ENCODE peak calls at places on chromosome 10, in five cellular contexts. J, F, I, U and W are unnamed samples.

GRCh38 chr10:43461950-43462349 is 25.0 kb downstream of the ZNF487 start:
- DNase-seq in I (no peak), U (no peak), J (peak; percentile 59), F (peak; percentile 55), W (peak; percentile 70)

GRCh38 chr10:61992683-61993629 is 91.5 kb downstream of the ARID5B start:
- DNase-seq in J (peak; percentile 54), F (no peak), I (no peak), U (peak; percentile 67), W (peak; percentile 84)

GRCh38 chr10:18738835-18739234 is 79.6 kb downstream of the ARL5B start:
- DNase-seq in F (no peak), I (no peak), U (no peak), J (no peak), W (no peak)

GRCh38 chr10:84243759-84244158 is 1.1 kb upstream of the RGR start:
- DNase-seq in I (no peak), J (no peak), U (no peak), F (no peak), W (no peak)

GRCh38 chr10:119643306-119644214 is 7.6 kb upstream of the BAG3 start:
- DNase-seq in J (no peak), I (no peak), U (no peak), F (no peak), W (no peak)

GRCh38 chr10:64059884-64060283 is 538.7 kb downstream of the REEP3 start:
- DNase-seq in U (no peak), F (no peak), J (no peak), I (no peak), W (no peak)

GRCh38 chr10:112247791-112248190 is 35.4 kb upstream of the TECTB start:
- DNase-seq in U (no peak), F (no peak), I (no peak), J (no peak), W (no peak)

GRCh38 chr10:83274088-83274487 is 865.2 kb upstream of the GHITM start:
- DNase-seq in F (no peak), J (no peak), I (no peak), U (no peak), W (no peak)

GRCh38 chr10:2949948-2950354 is 117.4 kb upstream of the PFKP start:
- DNase-seq in I (no peak), U (no peak), J (no peak), F (peak; percentile 26), W (no peak)

GRCh38 chr10:70053896-70054641 is 1.4 kb downstream of the MACROH2A2 start:
- DNase-seq in U (peak; percentile 12), J (peak; percentile 9), I (peak; percentile 28), F (peak; percentile 38), W (no peak)

GRCh38 chr10:9562001-9562505 is 1455.6 kb upstream of the CELF2 start:
- DNase-seq in I (no peak), J (no peak), F (no peak), U (no peak), W (no peak)

GRCh38 chr10:35387768-35388167 is 51.5 kb downstream of the CCNY start:
- DNase-seq in F (no peak), U (no peak), I (no peak), J (no peak), W (no peak)

GRCh38 chr10:88838766-88839165 is 12.9 kb downstream of the ANKRD22 start:
- DNase-seq in F (no peak), J (no peak), U (no peak), I (no peak), W (no peak)

GRCh38 chr10:34918896-34919295 is 103.8 kb upstream of the PARD3 start:
- DNase-seq in I (no peak), F (no peak), J (no peak), U (no peak), W (no peak)

GRCh38 chr10:110175406-110175805 is 32.0 kb upstream of the MXI1 start:
- DNase-seq in I (no peak), J (peak; percentile 23), F (no peak), U (no peak), W (no peak)

GRCh38 chr10:58973235-58973595 is 203.2 kb upstream of the PHYHIPL start:
- DNase-seq in J (no peak), I (no peak), F (no peak), U (no peak), W (no peak)

GRCh38 chr10:21172774-21173432 is 275.8 kb upstream of the NEBL start:
- DNase-seq in J (no peak), F (peak; percentile 38), I (peak; percentile 35), U (peak; percentile 10), W (no peak)

GRCh38 chr10:91220954-91221696 is 662 bp downstream of the PCGF5 start:
- DNase-seq in U (peak; percentile 33), F (peak; percentile 46), J (peak; percentile 19), I (no peak), W (no peak)

GRCh38 chr10:100370561-100370975 is 23.5 kb downstream of the SCD start:
- DNase-seq in J (no peak), F (no peak), I (peak; percentile 31), U (no peak), W (no peak)
- H3K4me3 ChIP-seq in J (no peak overlapping the region), F (peak overlapping the region; percentile 3), I (no peak overlapping the region), U (no peak overlapping the region), W (peak overlapping the region; percentile 36)

DNA sequence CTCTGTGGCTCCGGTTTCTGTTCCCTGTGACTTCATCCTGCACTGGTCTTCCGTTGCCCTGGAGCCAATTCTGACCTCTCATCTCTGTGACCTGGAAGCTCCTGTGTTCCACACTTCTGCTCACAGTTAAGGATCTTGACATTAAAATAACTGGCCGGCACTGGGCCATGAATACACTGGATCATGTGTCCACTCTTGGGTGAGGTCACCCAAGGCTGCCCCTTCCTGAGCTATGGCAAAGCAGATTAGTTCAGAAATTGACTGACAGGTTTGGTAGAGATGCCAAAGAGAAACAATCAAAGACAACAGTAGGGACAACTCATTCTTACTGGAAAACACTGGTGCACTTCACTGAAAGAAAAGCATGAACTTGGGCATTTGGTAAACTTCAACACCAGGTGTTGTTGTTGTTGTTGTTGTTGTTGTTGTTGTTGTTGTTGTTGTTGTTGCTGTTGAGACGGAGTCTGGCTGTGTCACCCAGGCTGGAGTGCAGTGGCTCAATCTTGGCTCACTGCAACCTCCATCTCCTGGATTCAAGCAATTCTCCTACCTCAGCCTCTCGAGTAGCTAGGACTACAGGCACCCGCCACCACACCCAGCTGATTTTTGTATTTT is 36.7 kb upstream of the GRID1 start:
- DNase-seq in U (no peak), I (no peak), J (no peak), F (no peak), W (no peak)
- H3K27ac ChIP-seq in U (no peak overlapping the region), I (no peak overlapping the region), J (no peak overlapping the region), F (peak overlapping the region; percentile 32), W (no peak overlapping the region)

GRCh38 chr10:115898242-115898641 is 374.8 kb downstream of the GFRA1 start:
- DNase-seq in U (no peak), F (no peak), J (no peak), I (no peak), W (no peak)
- H3K4me3 ChIP-seq in U (no peak overlapping the region), F (no peak overlapping the region), J (no peak overlapping the region), I (no peak overlapping the region), W (no peak overlapping the region)

GRCh38 chr10:79424221-79425073 is 21.0 kb downstream of the ZCCHC24 start:
- DNase-seq in F (no peak), U (no peak), I (peak; percentile 64), J (no peak), W (no peak)
- H3K27ac ChIP-seq in F (no peak overlapping the region), U (peak overlapping the region; percentile 62), I (peak overlapping the region; percentile 0), J (peak overlapping the region; percentile 63), W (no peak overlapping the region)

DNA sequence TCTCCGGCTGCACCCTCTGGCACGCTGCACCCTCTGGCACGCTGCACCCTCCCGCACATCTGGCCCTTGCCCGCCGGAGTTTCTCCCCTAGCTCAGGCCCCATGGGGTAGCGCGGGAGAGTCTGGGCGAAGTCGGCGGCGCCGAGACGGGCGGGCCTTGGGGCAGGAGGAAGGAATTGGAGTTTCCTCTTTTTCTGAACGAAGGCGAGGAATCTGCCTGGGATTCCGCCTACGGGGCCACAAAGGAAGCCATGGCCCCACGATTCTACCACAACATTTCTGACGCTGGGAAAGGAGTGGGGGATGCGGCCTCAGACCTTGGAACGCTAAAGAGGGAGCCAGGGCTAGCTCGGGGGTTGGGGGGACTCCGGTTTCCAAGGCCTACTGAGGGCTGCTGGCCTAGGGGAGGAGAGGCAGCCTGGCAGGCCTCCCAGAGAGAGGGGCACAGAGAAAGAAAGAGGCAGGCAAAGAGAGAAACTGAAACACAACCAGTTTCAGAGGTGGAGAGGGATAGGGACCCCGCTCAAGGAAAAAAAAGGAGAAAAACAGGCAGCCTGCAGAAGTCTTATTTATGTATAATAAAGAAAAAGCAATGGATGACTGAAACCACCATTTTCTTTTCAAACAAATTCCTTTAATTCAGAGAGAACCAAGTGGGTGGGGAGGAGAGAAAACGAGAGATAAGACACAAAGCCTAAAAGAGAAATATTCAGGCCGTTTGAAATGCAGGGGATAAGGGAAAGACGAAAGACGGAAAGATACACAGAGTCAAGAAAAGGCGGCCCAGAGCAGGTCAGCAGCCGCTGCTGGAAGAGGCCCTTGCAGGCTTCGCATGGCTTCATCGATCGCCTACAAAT is 4.3 kb downstream of the TLX1 start:
- DNase-seq in J (no peak), U (no peak), I (no peak), F (no peak), W (no peak)
- H3K4me3 ChIP-seq in J (peak overlapping the region; percentile 19), U (peak overlapping the region; percentile 14), I (no peak overlapping the region), F (no peak overlapping the region), W (no peak overlapping the region)